ENCODE peak calls at places on chromosomes 4 and X, in four cellular contexts. N is CD4-positive, alpha-beta T cell; B is cardiac fibroblast; A is fibroblast of mammary gland. P is an unnamed sample.

GRCh38 chrX:38816158-38816557 is 14.9 kb downstream of the MID1IP1 start:
- DNase-seq in N (no peak), B (no peak), A (no peak), P (no peak)

GRCh38 chrX:117196481-117196880 is 733.7 kb upstream of the CT83 start:
- DNase-seq in N (no peak), B (no peak), A (no peak), P (no peak)

GRCh38 chr4:104491396-104491821 is 3.3 kb downstream of the CXXC4 start:
- DNase-seq in N (no peak), B (peak; percentile 15), A (peak; percentile 5), P (no peak)

GRCh38 chr4:132108784-132109183 is 1040.3 kb upstream of the PCDH10 start:
- DNase-seq in N (no peak), B (peak; percentile 26), A (peak; percentile 70), P (peak; percentile 72)

GRCh38 chrX:19747672-19748610 is 139.5 kb downstream of the SH3KBP1 start:
- DNase-seq in N (peak; percentile 74), B (no peak), A (no peak), P (no peak)

GRCh38 chr4:153438916-153439756 is 27.0 kb upstream of the TMEM131L start:
- DNase-seq in N (peak; percentile 41), B (no peak), A (no peak), P (no peak)

GRCh38 chr4:174989791-174990190 is 71.6 kb downstream of the ADAM29 start:
- DNase-seq in N (no peak), B (no peak), A (no peak), P (no peak)

GRCh38 chr4:47933798-47934197 is 19.4 kb upstream of the NFXL1 start:
- DNase-seq in N (no peak), B (peak; percentile 74), A (peak; percentile 59), P (peak; percentile 81)

GRCh38 chrX:49862093-49862492 is 17.2 kb upstream of the USP27X start:
- DNase-seq in N (no peak), B (no peak), A (no peak), P (no peak)

GRCh38 chr4:150283689-150284088 is 205.4 kb downstream of the DCLK2 start:
- DNase-seq in N (no peak), B (peak; percentile 89), A (peak; percentile 97), P (peak; percentile 95)

GRCh38 chr4:154560824-154561231 is 2.0 kb upstream of the FGB start:
- DNase-seq in N (no peak), B (peak; percentile 33), A (peak; percentile 71), P (peak; percentile 49)

GRCh38 chrX:42804524-42804923 is 26.6 kb upstream of the PPP1R2C start:
- DNase-seq in N (no peak), B (no peak), A (no peak), P (no peak)

GRCh38 chr4:41120297-41121217 is 93.8 kb downstream of the APBB2 start:
- DNase-seq in N (no peak), B (peak; percentile 93), A (peak; percentile 71), P (peak; percentile 87)

GRCh38 chr4:83251074-83251835 is 33.3 kb downstream of the COQ2 start:
- DNase-seq in N (no peak), B (no peak), A (no peak), P (no peak)
- TF ChIP-seq CTCF in N (no peak), B (no peak), A (no peak), P (no peak)

GRCh38 chrX:17065100-17065499 is 118.6 kb downstream of the REPS2 start:
- DNase-seq in N (no peak), B (no peak), A (no peak), P (no peak)
- TF ChIP-seq CTCF in N (no peak), B (no peak), A (peak; percentile 10), P (peak; percentile 25)

GRCh38 chr4:52019941-52020657 is at the start of gene LRRC66:
- DNase-seq in N (no peak), B (peak; percentile 24), A (no peak), P (peak; percentile 29)
- TF ChIP-seq CTCF in N (no peak), B (no peak), A (no peak), P (no peak)

GRCh38 chrX:141982296-141982695 is 78.6 kb downstream of the MAGEC1 start:
- DNase-seq in N (no peak), B (no peak), A (no peak), P (no peak)
- TF ChIP-seq CTCF in N (no peak), B (no peak), A (no peak), P (no peak)

GRCh38 chr4:2965262-2965661 is 1.9 kb downstream of the GRK4 start:
- DNase-seq in N (no peak), B (no peak), A (no peak), P (no peak)

GRCh38 chr4:2962099-2962455 is 1.1 kb downstream of the NOP14 start:
- DNase-seq in N (no peak), B (no peak), A (no peak), P (no peak)

GRCh38 chr4:2962614-2963184 is 507 bp downstream of the NOP14 start:
- DNase-seq in N (no peak), B (peak; percentile 55), A (peak; percentile 54), P (peak; percentile 56)

GRCh38 chr4:2964077-2964471 is 703 bp downstream of the GRK4 start:
- DNase-seq in N (no peak), B (no peak), A (no peak), P (no peak)

GRCh38 chr4:2963185-2964076 is at the start of the genes GRK4 and NOP14:
- DNase-seq in N (peak; percentile 96), B (peak; percentile 99), A (peak; percentile 97), P (peak; percentile 97)
- TF ChIP-seq CTCF in N (peak; percentile 62), B (no peak), A (no peak), P (peak; percentile 41)

GRCh38 chr4:1031956-1032795 is 20.8 kb downstream of the FGFRL1 start:
- DNase-seq in N (no peak), B (no peak), A (no peak), P (no peak)
- TF ChIP-seq CTCF in N (no peak), B (no peak), A (no peak), P (no peak)

DNA sequence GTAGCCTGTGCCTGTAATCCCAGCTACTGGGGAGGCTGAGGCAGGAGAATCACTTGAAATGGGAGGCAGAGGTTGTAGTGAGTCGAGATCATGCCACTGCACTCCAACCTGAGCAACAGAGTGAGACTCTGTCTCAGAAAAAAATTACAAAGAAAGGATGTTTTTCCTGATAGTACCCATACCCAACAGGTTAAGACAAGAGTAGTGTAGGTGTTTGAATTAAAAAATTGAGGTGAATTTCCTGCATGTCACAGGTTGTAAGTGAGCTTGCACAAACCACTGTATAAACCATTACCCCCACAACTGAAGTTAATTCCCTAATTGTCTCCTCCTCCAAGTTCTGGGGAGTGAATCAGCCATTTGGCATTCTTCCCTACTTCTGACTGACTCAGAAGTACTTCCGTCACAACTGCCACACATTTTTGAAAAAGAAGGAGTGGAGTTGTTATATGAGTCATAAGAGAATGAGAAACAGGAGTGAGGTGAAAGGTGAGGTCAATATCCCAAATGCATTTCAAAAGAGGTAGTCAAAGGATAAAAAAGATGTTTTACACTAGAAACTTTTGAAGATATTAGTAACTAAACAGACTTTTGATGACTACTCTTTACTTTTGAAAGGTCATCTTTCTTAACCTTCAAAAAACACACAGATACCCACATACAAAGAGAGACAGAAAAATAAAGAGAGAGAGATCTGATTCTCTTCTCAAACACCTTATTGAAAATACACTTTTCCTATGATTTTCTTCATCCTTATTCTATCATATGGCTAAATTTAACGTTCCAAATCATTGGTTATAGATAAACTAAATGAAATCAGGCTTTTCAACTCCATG is 134.5 kb downstream of the BTC start:
- DNase-seq in N (no peak), B (peak; percentile 99), A (peak; percentile 100), P (peak; percentile 99)
- TF ChIP-seq CTCF in N (no peak), B (no peak), A (no peak), P (no peak)